ENCODE peak calls at places on chromosomes 1 and 21, in five cellular contexts. O, H, N, R and E are unnamed samples.

GRCh38 chr1:177945943-177946650 is 23.8 kb downstream of the SEC16B start:
- DNase-seq in R (peak; percentile 87), O (peak; percentile 79), N (peak; percentile 67), H (peak; percentile 65), E (peak; percentile 84)

GRCh38 chr1:204294371-204294770 is 65.4 kb downstream of the PLEKHA6 start:
- DNase-seq in N (no peak), H (peak; percentile 97), R (no peak), O (peak; percentile 84), E (no peak)

GRCh38 chr1:204828352-204828850 is 42.3 kb upstream of the NFASC start:
- DNase-seq in R (peak; percentile 93), N (peak; percentile 87), O (peak; percentile 94), H (no peak), E (peak; percentile 89)

GRCh38 chr1:1307261-1307907 is 346 bp downstream of the ACAP3 start:
- DNase-seq in N (no peak), R (no peak), O (no peak), H (no peak), E (no peak)

GRCh38 chr1:59266180-59266926 is 30.5 kb upstream of the FGGY start:
- DNase-seq in N (no peak), O (no peak), H (no peak), R (no peak), E (no peak)

GRCh38 chr21:17128132-17128531 is 384.7 kb upstream of the CXADR start:
- DNase-seq in H (no peak), O (peak; percentile 13), R (no peak), N (no peak), E (no peak)

GRCh38 chr1:245621589-245621988 is 466.8 kb downstream of the KIF26B start:
- DNase-seq in N (no peak), O (peak; percentile 85), R (no peak), H (no peak), E (no peak)

GRCh38 chr1:48679868-48680267 is 96.8 kb downstream of the BEND5 start:
- DNase-seq in H (no peak), R (no peak), O (no peak), N (no peak), E (no peak)

GRCh38 chr21:33760641-33761103 is 118.4 kb downstream of the ITSN1 start:
- DNase-seq in N (no peak), R (no peak), H (peak; percentile 86), O (no peak), E (no peak)

GRCh38 chr1:21435646-21436487 is 4.1 kb upstream of the NBPF3 start:
- DNase-seq in H (no peak), R (no peak), N (no peak), O (no peak), E (no peak)

GRCh38 chr1:200981278-200981677 is 42.2 kb downstream of the KIF21B start:
- DNase-seq in O (no peak), N (no peak), H (no peak), R (no peak), E (no peak)

GRCh38 chr1:200979574-200980451 is 43.7 kb downstream of the KIF21B start:
- DNase-seq in H (no peak), N (no peak), R (peak; percentile 95), O (peak; percentile 76), E (peak; percentile 80)

GRCh38 chr1:200980873-200981272 is 42.6 kb downstream of the KIF21B start:
- DNase-seq in N (no peak), R (no peak), O (no peak), H (no peak), E (no peak)

GRCh38 chr1:200982071-200982945 is 41.2 kb downstream of the KIF21B start:
- DNase-seq in H (peak; percentile 52), R (no peak), O (no peak), N (no peak), E (no peak)

DNA sequence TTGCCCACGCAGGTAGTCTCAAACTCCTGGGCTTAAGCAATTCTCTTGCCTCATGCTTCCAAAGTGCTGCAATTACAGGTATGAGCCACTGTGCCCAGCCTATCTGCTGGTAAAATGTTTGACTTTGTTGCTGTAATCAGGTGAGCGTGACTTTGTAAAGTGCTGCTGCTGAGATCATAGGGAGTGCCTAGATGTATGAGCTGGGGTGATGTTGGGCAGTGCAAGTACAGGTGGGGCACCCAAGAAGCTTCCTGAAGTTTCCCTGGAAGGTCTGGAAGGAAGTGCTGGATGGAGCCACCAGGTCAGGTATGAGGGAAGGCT is 43.1 kb downstream of the KIF21B start:
- DNase-seq in O (no peak), H (no peak), R (no peak), N (no peak), E (no peak)
- H2BK15ac ChIP-seq in O (no peak overlapping the region), H (no peak overlapping the region), R (no peak overlapping the region), N (no peak overlapping the region), E (no peak overlapping the region)

DNA sequence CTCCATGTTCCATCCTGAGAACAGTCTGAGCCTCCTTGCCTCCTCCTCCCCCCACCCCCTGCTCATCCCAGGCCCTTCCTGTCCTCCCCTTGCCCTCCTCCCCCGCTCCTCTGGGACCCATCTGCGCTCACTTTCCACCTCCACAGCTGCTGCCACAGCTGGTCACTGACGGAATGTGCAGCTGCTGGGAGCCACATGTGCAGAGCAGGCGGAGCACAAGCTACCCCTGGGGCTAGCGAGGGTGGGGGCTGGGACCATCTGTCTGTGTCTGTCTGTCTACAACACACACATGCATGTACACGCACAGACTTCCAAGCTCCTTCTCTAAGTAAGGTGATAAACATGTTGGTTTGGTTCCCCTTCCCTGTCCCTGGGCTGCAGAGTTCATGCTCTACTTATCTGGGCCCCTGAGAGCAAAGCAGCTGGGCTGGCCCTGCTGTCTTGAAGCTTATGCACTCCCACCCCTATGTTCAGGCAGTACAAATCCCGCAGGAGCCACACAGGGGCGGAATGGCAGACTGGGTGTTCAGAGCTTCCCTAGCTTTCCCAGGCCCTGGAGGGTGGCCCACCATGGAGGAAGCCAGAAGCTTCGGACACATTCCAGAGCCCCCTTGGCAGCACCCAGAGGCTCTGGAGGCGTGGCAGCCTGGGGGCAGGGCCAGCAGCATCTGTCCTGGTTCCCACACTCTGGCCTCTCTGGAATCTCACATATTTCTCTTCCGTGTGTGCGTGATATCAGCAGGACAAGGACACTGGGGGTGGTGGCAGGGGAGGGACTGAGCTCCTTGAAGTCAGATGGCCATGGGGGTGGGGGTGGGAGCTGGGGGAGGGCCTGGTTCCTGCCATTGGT is 7.0 kb upstream of the HEYL start:
- DNase-seq in R (peak; percentile 61), H (peak; percentile 79), O (peak; percentile 79), N (peak; percentile 30), E (peak; percentile 77)
- H3K9ac ChIP-seq in R (no peak overlapping the region), H (no peak overlapping the region), O (no peak overlapping the region), N (peak overlapping the region; percentile 16), E (no peak overlapping the region)

GRCh38 chr1:27861436-27861835 is 10.9 kb upstream of the THEMIS2 start:
- DNase-seq in H (no peak), R (no peak), N (no peak), O (no peak), E (no peak)

GRCh38 chr1:27863552-27863943 is 8.8 kb upstream of the THEMIS2 start:
- DNase-seq in O (no peak), N (no peak), R (no peak), H (no peak), E (no peak)

GRCh38 chr1:27864264-27864895 is 8.0 kb upstream of the THEMIS2 start:
- DNase-seq in R (no peak), N (no peak), O (no peak), H (no peak), E (no peak)

GRCh38 chr1:27862004-27862403 is 10.3 kb upstream of the THEMIS2 start:
- DNase-seq in N (no peak), R (no peak), H (no peak), O (no peak), E (no peak)

DNA sequence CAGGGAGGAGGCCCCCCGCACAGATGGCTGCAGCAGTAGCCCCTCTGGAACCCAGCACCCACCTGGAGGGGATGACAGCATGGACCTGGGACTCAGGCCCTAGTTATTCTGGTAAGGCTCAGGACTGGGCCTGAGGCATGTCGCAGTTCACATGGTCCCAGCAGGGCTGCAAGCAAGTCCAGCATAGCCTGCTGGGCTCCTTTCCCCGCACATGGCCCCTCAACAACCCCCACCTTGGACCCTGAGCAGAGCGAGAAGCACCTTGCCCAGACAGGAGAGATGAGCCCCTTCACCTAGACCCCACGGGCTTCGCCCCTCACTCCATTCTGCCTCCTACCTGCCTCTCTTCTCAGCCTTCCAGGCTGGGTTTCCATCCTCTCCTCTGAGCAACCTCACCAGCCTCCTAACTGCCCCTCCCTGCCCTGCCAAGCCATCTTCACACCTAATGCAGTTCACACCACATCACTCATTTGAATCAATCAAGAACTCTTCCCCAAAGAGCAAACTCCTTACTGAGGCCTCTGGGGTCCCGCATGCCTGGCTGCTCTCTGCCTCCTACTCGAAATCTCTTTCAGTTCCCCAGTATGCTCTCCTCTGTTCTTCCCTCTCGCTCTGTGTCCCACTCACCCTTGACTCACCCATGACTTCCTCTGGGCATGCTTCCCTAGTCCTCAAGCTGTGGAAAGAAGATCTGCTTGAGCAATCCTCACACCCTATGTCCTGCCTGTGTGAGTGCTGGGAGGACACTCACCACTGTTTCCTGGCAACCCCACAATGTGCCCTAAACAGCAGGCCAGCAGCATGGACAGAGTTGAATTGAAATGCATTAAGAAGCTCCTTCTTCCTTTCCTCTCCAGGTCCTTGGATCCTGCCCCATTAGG is 9.4 kb upstream of the THEMIS2 start:
- DNase-seq in H (peak; percentile 99), O (peak; percentile 83), N (no peak), R (no peak), E (no peak)
- H2BK15ac ChIP-seq in H (peak overlapping the region; percentile 40), O (no peak overlapping the region), N (no peak overlapping the region), R (no peak overlapping the region), E (no peak overlapping the region)

DNA sequence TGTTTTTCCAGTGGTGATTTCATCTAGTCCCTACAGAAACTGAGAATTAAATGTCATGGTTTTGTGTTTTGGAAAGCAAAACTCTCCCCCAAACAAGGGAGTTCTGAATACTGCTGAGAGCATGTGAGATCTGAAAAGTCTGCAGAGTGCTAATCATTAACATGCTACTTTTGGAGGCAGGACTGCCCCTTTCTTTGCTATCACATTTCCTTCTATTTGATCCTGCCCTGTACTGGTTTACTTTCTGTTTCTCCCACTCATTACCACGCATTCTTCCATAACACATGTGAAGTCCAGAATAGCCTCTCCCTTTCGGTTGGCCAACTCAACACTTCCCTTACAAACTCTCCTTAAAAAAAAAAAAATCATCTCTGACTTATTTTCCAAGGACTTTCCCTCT is 63.6 kb downstream of the GADD45A start:
- DNase-seq in N (no peak), H (peak; percentile 84), O (no peak), R (no peak), E (no peak)
- H3K9ac ChIP-seq in N (no peak overlapping the region), H (peak overlapping the region; percentile 71), O (peak overlapping the region; percentile 6), R (peak overlapping the region; percentile 10), E (no peak overlapping the region)

GRCh38 chr1:47650205-47650604 is 212.4 kb downstream of the FOXD2 start:
- DNase-seq in O (peak; percentile 22), N (no peak), H (peak; percentile 80), R (no peak), E (peak; percentile 16)

GRCh38 chr1:47647327-47647845 is 209.5 kb downstream of the FOXD2 start:
- DNase-seq in N (no peak), H (no peak), R (no peak), O (no peak), E (no peak)

GRCh38 chr1:47651311-47652089 is 213.7 kb downstream of the FOXD2 start:
- DNase-seq in O (no peak), H (no peak), N (no peak), R (no peak), E (peak; percentile 18)

GRCh38 chr1:47646676-47647075 is 208.8 kb downstream of the FOXD2 start:
- DNase-seq in N (no peak), R (no peak), O (no peak), H (no peak), E (no peak)

GRCh38 chr1:47650606-47651005 is 212.8 kb downstream of the FOXD2 start:
- DNase-seq in H (no peak), N (no peak), R (no peak), O (no peak), E (no peak)
- H2BK15ac ChIP-seq in H (no peak overlapping the region), N (no peak overlapping the region), R (no peak overlapping the region), O (no peak overlapping the region), E (no peak overlapping the region)